ENCODE peak calls at places on chromosomes 12 and 14, in eight cellular contexts. E is Right ventricle myocardium superior, X is NCI-H345, G is EL, L is HuH-7.5, H is left ventricle myocardium inferior, I is fibroblast of mammary gland, V is neural progenitor cell. F is an unnamed sample.

GRCh38 chr12:10304161-10304574 is 3.5 kb upstream of the KLRD1 start:
- DNase-seq in I (peak), H (no peak), G (peak), E (no peak), L (no peak), V (no peak), X (no peak), F (peak)

GRCh38 chr12:65229441-65229840 is 49.0 kb upstream of the MSRB3 start:
- DNase-seq in I (peak), V (no peak), E (no peak), X (no peak), L (no peak), H (no peak), G (peak), F (peak)

GRCh38 chr14:91985008-91985407 is 37.5 kb upstream of the FBLN5 start:
- DNase-seq in V (no peak), L (no peak), I (peak), X (no peak), H (no peak), G (peak), E (no peak), F (no peak)

GRCh38 chr12:1838223-1838993 is 18.0 kb downstream of the LRTM2 start:
- DNase-seq in V (no peak), E (no peak), L (no peak), G (no peak), X (no peak), I (no peak), H (no peak), F (no peak)

GRCh38 chr12:6582959-6583358 is 14.9 kb upstream of the NOP2 start:
- DNase-seq in L (no peak), E (no peak), V (no peak), H (no peak), X (no peak), I (no peak), G (no peak), F (no peak)

GRCh38 chr14:32986791-32987545 is 48.3 kb downstream of the NPAS3 start:
- DNase-seq in V (peak), E (no peak), X (no peak), H (peak), I (peak), L (no peak), G (peak), F (peak)

GRCh38 chr14:20998674-20999366 is at the start of gene SLC39A2:
- DNase-seq in I (peak), L (no peak), V (peak), X (no peak), E (peak), G (peak), H (peak), F (no peak)

GRCh38 chr12:16766736-16767135 is 160.8 kb upstream of the LMO3 start:
- DNase-seq in V (peak), X (no peak), G (no peak), E (no peak), H (no peak), L (no peak), I (no peak), F (peak)

GRCh38 chr12:131916306-131917138 is 12.6 kb upstream of the PUS1 start:
- DNase-seq in V (no peak), X (no peak), G (no peak), L (no peak), E (no peak), I (no peak), H (no peak), F (no peak)

GRCh38 chr14:61927521-61927920 is 165.3 kb downstream of the SNAPC1 start:
- DNase-seq in I (peak), V (peak), G (peak), X (no peak), L (no peak), E (no peak), H (no peak), F (peak)

GRCh38 chr12:49909826-49910225 is 6.1 kb upstream of the FAIM2 start:
- DNase-seq in I (peak), E (no peak), H (no peak), L (no peak), X (no peak), G (peak), V (peak), F (no peak)

GRCh38 chr12:76768566-76768965 is 4.7 kb downstream of the ZDHHC17 start:
- DNase-seq in X (no peak), L (no peak), G (peak), V (no peak), E (no peak), H (no peak), I (peak), F (no peak)

GRCh38 chr12:47825239-47825639 is 5.5 kb upstream of the HDAC7 start:
- DNase-seq in L (no peak), I (no peak), V (no peak), G (no peak), X (no peak), H (peak), E (peak), F (no peak)

GRCh38 chr14:69685217-69685616 is 73.8 kb downstream of the SUSD6 start:
- DNase-seq in V (no peak), G (no peak), I (peak), X (no peak), E (no peak), L (no peak), H (no peak), F (no peak)

GRCh38 chr12:101018540-101018939 is 191.5 kb downstream of the SLC5A8 start:
- DNase-seq in E (no peak), H (no peak), L (peak), I (peak), V (no peak), X (no peak), G (peak), F (peak)

GRCh38 chr12:113727651-113728061 is 238.5 kb downstream of the RBM19 start:
- DNase-seq in L (no peak), H (no peak), X (no peak), V (peak), I (peak), E (no peak), G (peak), F (no peak)

GRCh38 chr12:75712223-75712622 is 200.8 kb upstream of the KRR1 start:
- DNase-seq in G (no peak), E (no peak), H (no peak), V (no peak), X (no peak), L (no peak), I (no peak), F (no peak)

GRCh38 chr14:71246539-71246938 is 339.3 kb downstream of the PCNX1 start:
- DNase-seq in E (no peak), V (no peak), L (no peak), X (no peak), H (no peak), G (no peak), I (no peak), F (no peak)

F was measured in non-pigmented ciliary epithelial cell.